ENCODE peak calls at places on chromosome 1, in six cellular contexts. U is IMR-90, E is heart right ventricle, A is ovary, S is heart left ventricle, K is thoracic aorta. F is an unnamed sample.
A peak's percentile ranks its signal among the peaks of the same experiment; 100 is the strongest.

GRCh38 chr1:232548651-232549050 is 81.3 kb downstream of the SIPA1L2 start:
- DNase-seq in K (no peak), U (no peak), S (peak; percentile 53), A (peak; percentile 51), E (no peak), F (no peak)

GRCh38 chr1:6028042-6028895 is 17.4 kb upstream of the KCNAB2 start:
- DNase-seq in K (no peak), U (peak; percentile 11), A (no peak), S (no peak), E (no peak), F (peak; percentile 7)

GRCh38 chr1:204560590-204560989 is 44.4 kb downstream of the MDM4 start:
- DNase-seq in K (no peak), S (no peak), E (no peak), U (peak; percentile 72), A (no peak), F (peak; percentile 46)

GRCh38 chr1:220734571-220735326 is 13.4 kb upstream of the MTARC2 start:
- DNase-seq in U (peak; percentile 81), K (no peak), A (no peak), E (no peak), S (no peak), F (peak; percentile 67)

GRCh38 chr1:204623894-204624361 is 61.6 kb downstream of the LRRN2 start:
- DNase-seq in A (no peak), K (no peak), S (no peak), U (no peak), E (no peak), F (no peak)

GRCh38 chr1:162977944-162978568 is 91.1 kb upstream of the RGS4 start:
- DNase-seq in S (no peak), K (no peak), U (no peak), A (no peak), E (no peak), F (no peak)

GRCh38 chr1:58249371-58249728 is 297.2 kb downstream of the OMA1 start:
- DNase-seq in S (no peak), U (no peak), K (no peak), A (no peak), E (no peak), F (no peak)

GRCh38 chr1:44029911-44030605 is 1.2 kb downstream of the SLC6A9 start:
- DNase-seq in K (peak; percentile 83), E (peak; percentile 88), A (peak; percentile 82), S (peak; percentile 92), U (peak; percentile 86), F (peak; percentile 93)

GRCh38 chr1:230300322-230301301 is 125.5 kb downstream of the PGBD5 start:
- DNase-seq in A (no peak), S (no peak), U (no peak), K (no peak), E (no peak), F (no peak)

GRCh38 chr1:230303822-230304221 is 122.3 kb downstream of the PGBD5 start:
- DNase-seq in A (peak; percentile 54), E (no peak), U (peak; percentile 48), K (no peak), S (no peak), F (peak; percentile 32)

GRCh38 chr1:230301322-230301721 is 124.8 kb downstream of the PGBD5 start:
- DNase-seq in A (no peak), K (no peak), E (no peak), S (no peak), U (no peak), F (no peak)

GRCh38 chr1:230301820-230302219 is 124.3 kb downstream of the PGBD5 start:
- DNase-seq in E (no peak), K (no peak), U (no peak), A (no peak), S (no peak), F (no peak)

GRCh38 chr1:230303069-230303468 is 123.1 kb downstream of the PGBD5 start:
- DNase-seq in K (no peak), U (no peak), E (no peak), A (no peak), S (no peak), F (no peak)
- TF ChIP-seq CTCF in K (no peak), U (no peak), E (no peak), A (no peak), S (no peak), F (no peak)

GRCh38 chr1:154186852-154187501 is 4.9 kb downstream of the TPM3 start:
- DNase-seq in S (no peak), K (no peak), A (no peak), E (no peak), U (no peak), F (no peak)
- H3K4me3 ChIP-seq in S (no peak overlapping the region), K (no peak overlapping the region), A (no peak overlapping the region), E (no peak overlapping the region), U (no peak overlapping the region), F (no peak overlapping the region)

GRCh38 chr1:28595412-28596191 is 3.5 kb downstream of the RAB42 start:
- DNase-seq in K (no peak), E (no peak), A (no peak), S (no peak), U (no peak), F (no peak)

GRCh38 chr1:28594661-28595411 is 2.8 kb downstream of the RAB42 start:
- DNase-seq in E (no peak), S (no peak), K (no peak), U (no peak), A (no peak), F (peak; percentile 77)

GRCh38 chr1:28592314-28593071 is 428 bp downstream of the RAB42 start:
- DNase-seq in S (peak; percentile 32), K (no peak), E (no peak), A (no peak), U (no peak), F (no peak)

GRCh38 chr1:28591708-28592313 is at the start of gene RAB42:
- DNase-seq in S (peak; percentile 48), K (no peak), U (no peak), E (peak; percentile 35), A (peak; percentile 37), F (no peak)
- TF ChIP-seq CTCF in S (no peak), K (no peak), U (no peak), E (no peak), A (no peak), F (no peak)

GRCh38 chr1:246776923-246777322 is 52.7 kb downstream of the SCCPDH start:
- DNase-seq in S (no peak), U (no peak), A (no peak), K (no peak), E (no peak), F (no peak)

GRCh38 chr1:246771366-246771765 is 47.2 kb downstream of the SCCPDH start:
- DNase-seq in K (no peak), U (no peak), A (no peak), E (no peak), S (no peak), F (no peak)

GRCh38 chr1:246775531-246776385 is 51.5 kb downstream of the SCCPDH start:
- DNase-seq in A (no peak), K (no peak), U (no peak), S (no peak), E (no peak), F (no peak)

GRCh38 chr1:246772686-246773085 is 48.5 kb downstream of the SCCPDH start:
- DNase-seq in U (no peak), S (no peak), E (no peak), A (no peak), K (no peak), F (no peak)

GRCh38 chr1:246773213-246773641 is 49.0 kb downstream of the SCCPDH start:
- DNase-seq in A (no peak), E (no peak), K (no peak), S (no peak), U (no peak), F (peak; percentile 91)
- H3K4me3 ChIP-seq in A (no peak overlapping the region), E (no peak overlapping the region), K (no peak overlapping the region), S (no peak overlapping the region), U (no peak overlapping the region), F (no peak overlapping the region)

GRCh38 chr1:59900640-59901039 is 25.9 kb downstream of the CYP2J2 start:
- DNase-seq in K (no peak), E (no peak), A (no peak), S (no peak), U (no peak), F (no peak)
- TF ChIP-seq CTCF in K (no peak), E (no peak), A (no peak), S (no peak), U (no peak), F (no peak)

GRCh38 chr1:153978274-153978909 is 918 bp upstream of the JTB start:
- DNase-seq in A (no peak), S (no peak), E (no peak), K (no peak), U (no peak), F (no peak)
- H3K4me3 ChIP-seq in A (peak overlapping the region; percentile 85), S (peak overlapping the region; percentile 74), E (peak overlapping the region; percentile 97), K (peak overlapping the region; percentile 85), U (peak overlapping the region; percentile 65), F (peak overlapping the region; percentile 96)

F was measured in epithelial cell of esophagus.